ENCODE peak calls at places on chromosomes 12 and 14, in nine cellular contexts. One of them, this sample, is unnamed.

GRCh38 chr14:103107455-103107854 is 12.9 kb downstream of the EXOC3L4 start:
- DNase-seq in RPMI8226: no peak
- DNase-seq in left cardiac atrium: no peak
- DNase-seq in smooth muscle cell of the brain vasculature: no peak
- DNase-seq in MG63: no peak
- DNase-seq in caudate nucleus: no peak
- DNase-seq in immature natural killer cell: no peak
- DNase-seq in Calu3: no peak
- DNase-seq in NB4: no peak
- DNase-seq in this sample: no peak

GRCh38 chr14:50775357-50775756 is 55.6 kb downstream of the NIN start:
- DNase-seq in RPMI8226: no peak
- DNase-seq in left cardiac atrium: no peak
- DNase-seq in smooth muscle cell of the brain vasculature: no peak
- DNase-seq in MG63: no peak
- DNase-seq in caudate nucleus: no peak
- DNase-seq in immature natural killer cell: no peak
- DNase-seq in Calu3: no peak
- DNase-seq in NB4: no peak
- DNase-seq in this sample: no peak

GRCh38 chr12:7108042-7108927 is 729 bp downstream of the C1RL start:
- DNase-seq in RPMI8226: peak
- DNase-seq in left cardiac atrium: peak
- DNase-seq in smooth muscle cell of the brain vasculature: no peak
- DNase-seq in MG63: no peak
- DNase-seq in caudate nucleus: peak
- DNase-seq in immature natural killer cell: peak
- DNase-seq in Calu3: peak
- DNase-seq in NB4: peak
- DNase-seq in this sample: no peak

GRCh38 chr12:39675263-39675662 is 55.7 kb upstream of the ABCD2 start:
- DNase-seq in RPMI8226: peak
- DNase-seq in left cardiac atrium: no peak
- DNase-seq in smooth muscle cell of the brain vasculature: no peak
- DNase-seq in MG63: no peak
- DNase-seq in caudate nucleus: no peak
- DNase-seq in immature natural killer cell: no peak
- DNase-seq in Calu3: no peak
- DNase-seq in NB4: no peak
- DNase-seq in this sample: no peak

GRCh38 chr14:75689012-75689411 is 28.0 kb downstream of the TTLL5 start:
- DNase-seq in RPMI8226: no peak
- DNase-seq in left cardiac atrium: peak
- DNase-seq in smooth muscle cell of the brain vasculature: no peak
- DNase-seq in MG63: peak
- DNase-seq in caudate nucleus: no peak
- DNase-seq in immature natural killer cell: no peak
- DNase-seq in Calu3: no peak
- DNase-seq in NB4: no peak
- DNase-seq in this sample: no peak

GRCh38 chr12:110694330-110694891 is 5.5 kb upstream of the HVCN1 start:
- DNase-seq in RPMI8226: no peak
- DNase-seq in left cardiac atrium: peak
- DNase-seq in smooth muscle cell of the brain vasculature: no peak
- DNase-seq in MG63: no peak
- DNase-seq in caudate nucleus: no peak
- DNase-seq in immature natural killer cell: no peak
- DNase-seq in Calu3: no peak
- DNase-seq in NB4: peak
- DNase-seq in this sample: peak

GRCh38 chr14:95233702-95234241 is 76.4 kb upstream of the DICER1 start:
- DNase-seq in RPMI8226: peak
- DNase-seq in left cardiac atrium: peak
- DNase-seq in smooth muscle cell of the brain vasculature: no peak
- DNase-seq in MG63: no peak
- DNase-seq in caudate nucleus: no peak
- DNase-seq in immature natural killer cell: no peak
- DNase-seq in Calu3: no peak
- DNase-seq in NB4: peak
- DNase-seq in this sample: no peak

GRCh38 chr12:113072136-113072535 is 15.6 kb downstream of the DTX1 start:
- DNase-seq in RPMI8226: no peak
- DNase-seq in left cardiac atrium: no peak
- DNase-seq in smooth muscle cell of the brain vasculature: no peak
- DNase-seq in MG63: peak
- DNase-seq in caudate nucleus: no peak
- DNase-seq in immature natural killer cell: no peak
- DNase-seq in Calu3: no peak
- DNase-seq in NB4: peak
- DNase-seq in this sample: no peak

GRCh38 chr14:24179961-24180726 is 8.3 kb downstream of the REC8 start:
- DNase-seq in RPMI8226: no peak
- DNase-seq in left cardiac atrium: no peak
- DNase-seq in smooth muscle cell of the brain vasculature: no peak
- DNase-seq in MG63: peak
- DNase-seq in caudate nucleus: peak
- DNase-seq in immature natural killer cell: no peak
- DNase-seq in Calu3: no peak
- DNase-seq in NB4: no peak
- DNase-seq in this sample: no peak

GRCh38 chr14:67919259-67919658 is 99.7 kb downstream of the RAD51B start:
- DNase-seq in RPMI8226: no peak
- DNase-seq in left cardiac atrium: no peak
- DNase-seq in smooth muscle cell of the brain vasculature: no peak
- DNase-seq in MG63: no peak
- DNase-seq in caudate nucleus: no peak
- DNase-seq in immature natural killer cell: no peak
- DNase-seq in Calu3: no peak
- DNase-seq in NB4: no peak
- DNase-seq in this sample: no peak

GRCh38 chr12:100995201-100995600 is 200.6 kb downstream of the ANO4 start:
- DNase-seq in RPMI8226: no peak
- DNase-seq in left cardiac atrium: no peak
- DNase-seq in smooth muscle cell of the brain vasculature: no peak
- DNase-seq in MG63: peak
- DNase-seq in caudate nucleus: no peak
- DNase-seq in immature natural killer cell: no peak
- DNase-seq in Calu3: no peak
- DNase-seq in NB4: peak
- DNase-seq in this sample: no peak

GRCh38 chr14:29166507-29166906 is 399.9 kb downstream of the FOXG1 start:
- DNase-seq in RPMI8226: no peak
- DNase-seq in left cardiac atrium: no peak
- DNase-seq in smooth muscle cell of the brain vasculature: no peak
- DNase-seq in MG63: no peak
- DNase-seq in caudate nucleus: no peak
- DNase-seq in immature natural killer cell: no peak
- DNase-seq in Calu3: no peak
- DNase-seq in NB4: no peak
- DNase-seq in this sample: no peak

GRCh38 chr12:95116341-95116740 is 42.9 kb upstream of the NR2C1 start:
- DNase-seq in RPMI8226: no peak
- DNase-seq in left cardiac atrium: no peak
- DNase-seq in smooth muscle cell of the brain vasculature: no peak
- DNase-seq in MG63: no peak
- DNase-seq in caudate nucleus: no peak
- DNase-seq in immature natural killer cell: no peak
- DNase-seq in Calu3: no peak
- DNase-seq in NB4: peak
- DNase-seq in this sample: no peak

GRCh38 chr14:63186453-63186852 is 17.8 kb upstream of the RHOJ start:
- DNase-seq in RPMI8226: no peak
- DNase-seq in left cardiac atrium: no peak
- DNase-seq in smooth muscle cell of the brain vasculature: no peak
- DNase-seq in MG63: no peak
- DNase-seq in caudate nucleus: no peak
- DNase-seq in immature natural killer cell: no peak
- DNase-seq in Calu3: no peak
- DNase-seq in NB4: no peak
- DNase-seq in this sample: no peak

GRCh38 chr14:21852061-21852664 is 178.5 kb upstream of the OR4E1 start:
- DNase-seq in RPMI8226: peak
- DNase-seq in left cardiac atrium: peak
- DNase-seq in smooth muscle cell of the brain vasculature: no peak
- DNase-seq in MG63: no peak
- DNase-seq in caudate nucleus: peak
- DNase-seq in immature natural killer cell: peak
- DNase-seq in Calu3: peak
- DNase-seq in NB4: peak
- DNase-seq in this sample: peak

GRCh38 chr12:116384629-116385485 is 107.4 kb upstream of the MED13L start:
- DNase-seq in RPMI8226: peak
- DNase-seq in left cardiac atrium: no peak
- DNase-seq in smooth muscle cell of the brain vasculature: no peak
- DNase-seq in MG63: peak
- DNase-seq in caudate nucleus: no peak
- DNase-seq in immature natural killer cell: no peak
- DNase-seq in Calu3: no peak
- DNase-seq in NB4: peak
- DNase-seq in this sample: no peak

GRCh38 chr12:110100315-110100970 is 23.7 kb upstream of the IFT81 start:
- DNase-seq in RPMI8226: peak
- DNase-seq in left cardiac atrium: peak
- DNase-seq in smooth muscle cell of the brain vasculature: peak
- DNase-seq in MG63: peak
- DNase-seq in caudate nucleus: peak
- DNase-seq in immature natural killer cell: peak
- DNase-seq in Calu3: peak
- DNase-seq in NB4: peak
- DNase-seq in this sample: peak

GRCh38 chr14:61385002-61385685 is 63.8 kb downstream of the PRKCH start:
- DNase-seq in RPMI8226: no peak
- DNase-seq in left cardiac atrium: no peak
- DNase-seq in smooth muscle cell of the brain vasculature: no peak
- DNase-seq in MG63: no peak
- DNase-seq in caudate nucleus: no peak
- DNase-seq in immature natural killer cell: peak
- DNase-seq in Calu3: no peak
- DNase-seq in NB4: no peak
- DNase-seq in this sample: no peak

GRCh38 chr12:25293596-25293995 is 42.9 kb upstream of the KRAS start:
- DNase-seq in RPMI8226: no peak
- DNase-seq in left cardiac atrium: no peak
- DNase-seq in smooth muscle cell of the brain vasculature: no peak
- DNase-seq in MG63: no peak
- DNase-seq in caudate nucleus: no peak
- DNase-seq in immature natural killer cell: no peak
- DNase-seq in Calu3: no peak
- DNase-seq in NB4: no peak
- DNase-seq in this sample: no peak

GRCh38 chr14:24430682-24431568 is 1.2 kb downstream of the KHNYN start:
- DNase-seq in RPMI8226: peak
- DNase-seq in left cardiac atrium: peak
- DNase-seq in smooth muscle cell of the brain vasculature: no peak
- DNase-seq in MG63: peak
- DNase-seq in caudate nucleus: no peak
- DNase-seq in immature natural killer cell: peak
- DNase-seq in Calu3: no peak
- DNase-seq in NB4: peak
- DNase-seq in this sample: no peak

GRCh38 chr12:87953257-87953860 is 75.8 kb downstream of the C12orf50 start:
- DNase-seq in RPMI8226: peak
- DNase-seq in left cardiac atrium: no peak
- DNase-seq in smooth muscle cell of the brain vasculature: peak
- DNase-seq in MG63: no peak
- DNase-seq in caudate nucleus: no peak
- DNase-seq in immature natural killer cell: no peak
- DNase-seq in Calu3: peak
- DNase-seq in NB4: peak
- DNase-seq in this sample: peak

GRCh38 chr12:127118251-127118650 is 1148.7 kb upstream of the TMEM132C start:
- DNase-seq in RPMI8226: no peak
- DNase-seq in left cardiac atrium: no peak
- DNase-seq in smooth muscle cell of the brain vasculature: no peak
- DNase-seq in MG63: no peak
- DNase-seq in caudate nucleus: no peak
- DNase-seq in immature natural killer cell: no peak
- DNase-seq in Calu3: no peak
- DNase-seq in NB4: no peak
- DNase-seq in this sample: no peak

GRCh38 chr12:131379758-131380157 is 331.1 kb upstream of the SFSWAP start:
- DNase-seq in RPMI8226: no peak
- DNase-seq in left cardiac atrium: no peak
- DNase-seq in smooth muscle cell of the brain vasculature: no peak
- DNase-seq in MG63: no peak
- DNase-seq in caudate nucleus: no peak
- DNase-seq in immature natural killer cell: no peak
- DNase-seq in Calu3: no peak
- DNase-seq in NB4: no peak
- DNase-seq in this sample: no peak

GRCh38 chr12:131258396-131258795 is 304.7 kb downstream of the ADGRD1 start:
- DNase-seq in RPMI8226: no peak
- DNase-seq in left cardiac atrium: no peak
- DNase-seq in smooth muscle cell of the brain vasculature: no peak
- DNase-seq in MG63: no peak
- DNase-seq in caudate nucleus: no peak
- DNase-seq in immature natural killer cell: no peak
- DNase-seq in Calu3: no peak
- DNase-seq in NB4: no peak
- DNase-seq in this sample: no peak

GRCh38 chr14:45810152-45810872 is 557.3 kb upstream of the MIS18BP1 start:
- DNase-seq in RPMI8226: no peak
- DNase-seq in left cardiac atrium: no peak
- DNase-seq in smooth muscle cell of the brain vasculature: no peak
- DNase-seq in MG63: no peak
- DNase-seq in caudate nucleus: no peak
- DNase-seq in immature natural killer cell: no peak
- DNase-seq in Calu3: no peak
- DNase-seq in NB4: peak
- DNase-seq in this sample: no peak

GRCh38 chr14:44108601-44109000 is 398.5 kb downstream of the FSCB start:
- DNase-seq in RPMI8226: no peak
- DNase-seq in left cardiac atrium: no peak
- DNase-seq in smooth muscle cell of the brain vasculature: no peak
- DNase-seq in MG63: no peak
- DNase-seq in caudate nucleus: no peak
- DNase-seq in immature natural killer cell: no peak
- DNase-seq in Calu3: no peak
- DNase-seq in NB4: no peak
- DNase-seq in this sample: no peak

GRCh38 chr12:109575683-109576082 is 2.1 kb downstream of the MVK start:
- DNase-seq in RPMI8226: no peak
- DNase-seq in left cardiac atrium: no peak
- DNase-seq in smooth muscle cell of the brain vasculature: no peak
- DNase-seq in MG63: no peak
- DNase-seq in caudate nucleus: no peak
- DNase-seq in immature natural killer cell: no peak
- DNase-seq in Calu3: no peak
- DNase-seq in NB4: no peak
- DNase-seq in this sample: no peak

GRCh38 chr12:95859344-95859816 is 628 bp downstream of the SNRPF start:
- DNase-seq in RPMI8226: peak
- DNase-seq in left cardiac atrium: no peak
- DNase-seq in smooth muscle cell of the brain vasculature: no peak
- DNase-seq in MG63: no peak
- DNase-seq in caudate nucleus: no peak
- DNase-seq in immature natural killer cell: peak
- DNase-seq in Calu3: no peak
- DNase-seq in NB4: peak
- DNase-seq in this sample: no peak

GRCh38 chr12:100185361-100185894 is 15.2 kb upstream of the ACTR6 start:
- DNase-seq in RPMI8226: no peak
- DNase-seq in left cardiac atrium: no peak
- DNase-seq in smooth muscle cell of the brain vasculature: no peak
- DNase-seq in MG63: peak
- DNase-seq in caudate nucleus: peak
- DNase-seq in immature natural killer cell: no peak
- DNase-seq in Calu3: no peak
- DNase-seq in NB4: peak
- DNase-seq in this sample: no peak

GRCh38 chr14:106166650-106167204 is 640.3 kb downstream of the TMEM121 start:
- DNase-seq in RPMI8226: no peak
- DNase-seq in left cardiac atrium: no peak
- DNase-seq in smooth muscle cell of the brain vasculature: no peak
- DNase-seq in MG63: no peak
- DNase-seq in caudate nucleus: no peak
- DNase-seq in immature natural killer cell: no peak
- DNase-seq in Calu3: no peak
- DNase-seq in NB4: no peak
- DNase-seq in this sample: no peak

GRCh38 chr14:103257211-103257962 is 76.7 kb upstream of the EIF5 start:
- DNase-seq in RPMI8226: no peak
- DNase-seq in left cardiac atrium: no peak
- DNase-seq in smooth muscle cell of the brain vasculature: no peak
- DNase-seq in MG63: no peak
- DNase-seq in caudate nucleus: no peak
- DNase-seq in immature natural killer cell: no peak
- DNase-seq in Calu3: no peak
- DNase-seq in NB4: no peak
- DNase-seq in this sample: no peak

This sample was measured in BE2C.